ENCODE peak calls at places on chromosomes 13 and 19, in seven cellular contexts. H, L, D, N, B, G and Q are unnamed samples.

GRCh38 chr13:41356788-41357187 is 45.7 kb downstream of the NAA16 start:
- DNase-seq in D (no peak), G (no peak), B (no peak), L (peak; percentile 51), N (no peak), H (peak; percentile 11), Q (no peak)

GRCh38 chr13:91313103-91313502 is 34.4 kb upstream of the MIR17HG start:
- DNase-seq in L (no peak), N (peak; percentile 1), D (peak; percentile 22), H (peak; percentile 2), B (no peak), G (no peak), Q (no peak)

GRCh38 chr19:12695090-12695489 is 1.3 kb downstream of the FBXW9 start:
- DNase-seq in H (no peak), L (no peak), G (no peak), D (no peak), B (no peak), N (no peak), Q (no peak)

GRCh38 chr13:28470286-28470685 is 24.6 kb downstream of the FLT1 start:
- DNase-seq in N (no peak), B (no peak), H (no peak), D (no peak), G (no peak), L (no peak), Q (no peak)

GRCh38 chr13:31756346-31756745 is 17.0 kb downstream of the RXFP2 start:
- DNase-seq in L (no peak), H (no peak), B (no peak), D (no peak), G (no peak), N (peak; percentile 68), Q (no peak)

GRCh38 chr13:19264711-19265110 is 83.1 kb upstream of the TUBA3C start:
- DNase-seq in B (no peak), H (no peak), N (no peak), D (no peak), L (no peak), G (no peak), Q (no peak)

GRCh38 chr19:3184847-3185481 is 766 bp upstream of the NCLN start:
- DNase-seq in D (peak; percentile 75), H (peak; percentile 71), B (peak; percentile 83), L (peak; percentile 82), G (peak; percentile 81), N (no peak), Q (no peak)

GRCh38 chr19:34430738-34431625 is 2.8 kb downstream of the UBA2 start:
- DNase-seq in D (no peak), H (peak; percentile 57), L (peak; percentile 54), B (no peak), N (peak; percentile 45), G (no peak), Q (no peak)

GRCh38 chr13:89352384-89352783 is 1681.2 kb downstream of the SLITRK5 start:
- DNase-seq in N (no peak), G (no peak), L (no peak), D (no peak), B (no peak), H (no peak), Q (no peak)

GRCh38 chr19:55354698-55355212 is at the start of gene COX6B2:
- DNase-seq in L (no peak), N (no peak), H (no peak), D (no peak), B (no peak), G (no peak), Q (no peak)

GRCh38 chr13:27953671-27954405 is 15.3 kb downstream of the CDX2 start:
- DNase-seq in N (peak; percentile 69), G (no peak), D (peak; percentile 48), L (peak; percentile 37), H (peak; percentile 72), B (peak; percentile 52), Q (peak; percentile 26)

GRCh38 chr19:50203281-50204080 is at the start of gene MYH14:
- DNase-seq in H (peak; percentile 37), L (no peak), B (peak; percentile 96), N (no peak), G (peak; percentile 85), D (peak; percentile 57), Q (peak; percentile 93)

GRCh38 chr19:35592226-35592625 is 6.3 kb downstream of the PMIS2 start:
- DNase-seq in L (no peak), H (peak; percentile 73), N (peak; percentile 24), G (no peak), D (no peak), B (peak; percentile 3), Q (no peak)

GRCh38 chr19:7063764-7064418 is 5.4 kb upstream of the MBD3L3 start:
- DNase-seq in D (no peak), G (no peak), N (no peak), H (no peak), B (no peak), L (no peak), Q (no peak)

GRCh38 chr13:97228850-97229521 is 6.9 kb downstream of the MBNL2 start:
- DNase-seq in D (no peak), B (no peak), H (no peak), L (no peak), N (no peak), G (no peak), Q (no peak)

GRCh38 chr13:22110368-22110767 is 439.5 kb downstream of the FGF9 start:
- DNase-seq in B (no peak), H (no peak), L (no peak), N (no peak), D (no peak), G (no peak), Q (no peak)

GRCh38 chr19:10828981-10829821 is 6.8 kb downstream of the TMED1 start:
- DNase-seq in N (no peak), D (no peak), H (no peak), G (no peak), L (no peak), B (no peak), Q (no peak)

GRCh38 chr13:50107205-50107604 is 92.0 kb downstream of the KCNRG start:
- DNase-seq in L (no peak), D (no peak), N (no peak), B (no peak), H (no peak), G (no peak), Q (no peak)

GRCh38 chr13:104586010-104586746 is 1520.0 kb upstream of the SLC10A2 start:
- DNase-seq in N (no peak), D (no peak), L (no peak), B (no peak), G (no peak), H (peak; percentile 49), Q (no peak)

GRCh38 chr19:17797397-17798201 is 2.7 kb downstream of the B3GNT3 start:
- DNase-seq in L (no peak), G (no peak), H (peak; percentile 95), D (no peak), B (no peak), N (peak; percentile 90), Q (no peak)

GRCh38 chr13:30829145-30829544 is 76.9 kb upstream of the MEDAG start:
- DNase-seq in G (no peak), H (peak; percentile 98), B (no peak), D (no peak), L (no peak), N (peak; percentile 98), Q (no peak)

GRCh38 chr13:107767119-107767518 is 448.2 kb downstream of the LIG4 start:
- DNase-seq in D (no peak), H (no peak), N (no peak), G (no peak), L (no peak), B (no peak), Q (no peak)

GRCh38 chr19:4088975-4089374 is 22.3 kb upstream of the ZBTB7A start:
- DNase-seq in G (no peak), H (no peak), D (no peak), B (no peak), N (no peak), L (peak; percentile 77), Q (no peak)

GRCh38 chr13:71056581-71056980 is 810.4 kb downstream of the DACH1 start:
- DNase-seq in H (no peak), L (no peak), G (no peak), N (no peak), D (no peak), B (no peak), Q (no peak)

GRCh38 chr19:13031917-13032623 is 36.8 kb downstream of the NFIX start:
- DNase-seq in N (peak; percentile 74), D (peak; percentile 46), G (peak; percentile 38), B (peak; percentile 75), L (no peak), H (peak; percentile 58), Q (no peak)

GRCh38 chr19:54206831-54207177 is 6.1 kb downstream of the RPS9 start:
- DNase-seq in G (no peak), D (no peak), N (no peak), L (no peak), B (no peak), H (no peak), Q (no peak)

GRCh38 chr13:100244431-100244830 is 155.5 kb downstream of the PCCA start:
- DNase-seq in G (no peak), N (no peak), L (no peak), B (no peak), D (no peak), H (no peak), Q (no peak)

GRCh38 chr13:85236431-85236830 is 562.8 kb downstream of the SLITRK6 start:
- DNase-seq in N (peak; percentile 77), B (no peak), D (no peak), H (peak; percentile 91), L (no peak), G (no peak), Q (no peak)

GRCh38 chr13:43143591-43143990 is 120.2 kb downstream of the DNAJC15 start:
- DNase-seq in N (no peak), G (no peak), B (no peak), H (peak; percentile 15), L (no peak), D (no peak), Q (no peak)

GRCh38 chr13:107476068-107476467 is 739.3 kb downstream of the LIG4 start:
- DNase-seq in G (no peak), D (no peak), N (no peak), L (no peak), H (no peak), B (no peak), Q (no peak)

GRCh38 chr13:43784491-43784890 is 2.3 kb downstream of the ENOX1 start:
- DNase-seq in L (no peak), G (no peak), N (no peak), D (no peak), B (no peak), H (no peak), Q (no peak)

GRCh38 chr19:38250821-38251563 is 5.2 kb downstream of the PPP1R14A start:
- DNase-seq in D (peak; percentile 47), H (no peak), B (peak; percentile 80), G (no peak), N (no peak), L (no peak), Q (peak; percentile 33)

GRCh38 chr13:33283195-33283910 is 2.2 kb downstream of the STARD13 start:
- DNase-seq in N (no peak), D (no peak), G (no peak), H (no peak), L (no peak), B (no peak), Q (no peak)

GRCh38 chr13:110297011-110297410 is 9.9 kb downstream of the COL4A1 start:
- DNase-seq in L (no peak), H (no peak), B (no peak), D (no peak), N (no peak), G (no peak), Q (no peak)

GRCh38 chr19:56690668-56691067 is 19.1 kb upstream of the ZNF835 start:
- DNase-seq in L (no peak), G (no peak), D (no peak), N (no peak), H (no peak), B (no peak), Q (no peak)

GRCh38 chr13:75250526-75251183 is 231.3 kb downstream of the TBC1D4 start:
- DNase-seq in D (no peak), H (peak; percentile 58), N (peak; percentile 53), B (no peak), L (no peak), G (no peak), Q (no peak)

GRCh38 chr13:78192721-78193120 is 274.1 kb upstream of the EDNRB start:
- DNase-seq in N (no peak), G (no peak), H (peak; percentile 25), D (no peak), L (no peak), B (no peak), Q (no peak)

GRCh38 chr19:43596842-43597461 is 557 bp downstream of the ZNF576 start:
- DNase-seq in G (no peak), N (no peak), D (no peak), L (no peak), B (no peak), H (no peak), Q (no peak)